ENCODE peak calls at places on chromosomes 4 and X, in six cellular contexts. L, Y, D, G, W and A are unnamed samples.

GRCh38 chrX:15749642-15750610 is 11.9 kb downstream of the CA5B start:
- DNase-seq in L (no peak), Y (no peak), D (peak), G (no peak), W (no peak), A (no peak)

GRCh38 chr4:43453058-43453457 is 560.5 kb downstream of the GRXCR1 start:
- DNase-seq in L (no peak), Y (no peak), D (no peak), G (no peak), W (no peak), A (no peak)

GRCh38 chr4:76028242-76028859 is 5.1 kb upstream of the CXCL10 start:
- DNase-seq in L (no peak), Y (no peak), D (peak), G (no peak), W (peak), A (no peak)

GRCh38 chr4:108903464-108904221 is 140.8 kb upstream of the ETNPPL start:
- DNase-seq in L (no peak), Y (no peak), D (no peak), G (no peak), W (no peak), A (no peak)

GRCh38 chr4:11634283-11634682 is 205.6 kb upstream of the HS3ST1 start:
- DNase-seq in L (no peak), Y (no peak), D (no peak), G (no peak), W (peak), A (no peak)

GRCh38 chr4:1348746-1349145 is 1.7 kb downstream of the UVSSA start:
- DNase-seq in L (no peak), Y (no peak), D (no peak), G (no peak), W (no peak), A (no peak)

GRCh38 chr4:149999485-150000074 is 78.7 kb upstream of the DCLK2 start:
- DNase-seq in L (peak), Y (no peak), D (peak), G (peak), W (peak), A (peak)

GRCh38 chr4:24659241-24659961 is 75.0 kb upstream of the DHX15 start:
- DNase-seq in L (no peak), Y (no peak), D (no peak), G (no peak), W (no peak), A (no peak)

GRCh38 chr4:159229164-159229563 is 126.3 kb downstream of the RAPGEF2 start:
- DNase-seq in L (no peak), Y (no peak), D (peak), G (no peak), W (peak), A (no peak)

GRCh38 chr4:159010563-159011260 is 92.2 kb upstream of the RAPGEF2 start:
- DNase-seq in L (peak), Y (peak), D (peak), G (peak), W (peak), A (peak)

GRCh38 chr4:85587952-85588351 is 113.0 kb downstream of the ARHGAP24 start:
- DNase-seq in L (no peak), Y (no peak), D (no peak), G (no peak), W (no peak), A (no peak)

GRCh38 chr4:180610317-180610716 is 1632.9 kb upstream of the TENM3 start:
- DNase-seq in L (no peak), Y (no peak), D (peak), G (no peak), W (peak), A (peak)

GRCh38 chr4:7901274-7901845 is 38.3 kb downstream of the AFAP1 start:
- DNase-seq in L (no peak), Y (no peak), D (no peak), G (no peak), W (no peak), A (no peak)
- H3K27ac ChIP-seq in L (no peak), Y (no peak), D (no peak), G (peak), W (no peak), A (no peak)

GRCh38 chr4:106893903-106894302 is 142.2 kb downstream of the DKK2 start:
- DNase-seq in L (no peak), Y (no peak), D (no peak), G (peak), W (no peak), A (no peak)

GRCh38 chr4:106892786-106893185 is 143.3 kb downstream of the DKK2 start:
- DNase-seq in L (no peak), Y (peak), D (no peak), G (no peak), W (no peak), A (no peak)

GRCh38 chr4:106893395-106893881 is 142.7 kb downstream of the DKK2 start:
- DNase-seq in L (no peak), Y (peak), D (no peak), G (no peak), W (no peak), A (no peak)

GRCh38 chr4:106898621-106899230 is 137.4 kb downstream of the DKK2 start:
- DNase-seq in L (no peak), Y (no peak), D (peak), G (no peak), W (peak), A (peak)
- TF ChIP-seq CTCF in L (no peak), Y (peak), D (peak), G (no peak), W (peak), A (peak)

DNA sequence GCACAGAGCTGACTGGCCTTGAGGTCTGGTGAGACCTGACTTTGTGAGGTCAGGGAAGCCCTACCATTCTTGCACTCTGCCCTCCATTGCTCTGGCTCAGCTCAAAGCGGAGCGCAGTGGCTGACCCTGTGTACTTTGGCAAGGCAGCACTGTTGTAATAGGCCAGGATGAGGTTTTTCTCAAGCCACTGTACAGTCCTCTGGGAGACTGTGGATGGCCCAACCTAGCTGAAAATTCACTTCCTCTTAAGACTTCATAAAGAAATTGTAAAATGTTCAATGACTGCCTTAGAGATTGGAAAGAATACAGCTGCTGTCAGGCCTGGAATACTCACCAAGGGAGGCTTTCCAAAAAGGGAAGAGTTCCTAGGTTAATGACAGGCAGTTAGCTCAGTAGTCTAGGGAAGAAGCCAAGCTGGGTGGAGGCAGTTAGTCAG is 129.7 kb downstream of the GUCY2F start:
- DNase-seq in L (peak), Y (peak), D (no peak), G (no peak), W (no peak), A (no peak)
- H3K27ac ChIP-seq in L (no peak), Y (no peak), D (no peak), G (no peak), W (no peak), A (no peak)

DNA sequence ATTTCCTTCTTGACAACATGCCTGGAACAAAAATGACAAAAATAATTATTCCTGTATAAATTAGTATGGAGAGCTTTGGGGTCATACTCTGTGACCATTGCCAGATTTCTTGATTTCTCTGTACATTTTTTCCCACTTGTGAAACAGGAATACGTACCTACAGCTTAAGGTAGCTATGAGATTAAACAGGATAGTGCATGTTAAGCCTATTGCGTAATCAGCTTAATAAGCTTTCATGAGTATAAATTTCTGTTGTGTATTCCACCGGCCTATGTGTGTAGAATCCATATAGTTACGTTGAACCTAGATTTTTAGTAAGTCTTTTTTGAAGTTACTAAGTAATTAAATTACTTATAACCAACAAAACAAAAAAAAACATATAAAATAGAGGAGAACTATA is 334.9 kb downstream of the DCTD start:
- DNase-seq in L (no peak), Y (no peak), D (no peak), G (no peak), W (peak), A (peak)
- TF ChIP-seq CTCF in L (no peak), Y (no peak), D (no peak), G (no peak), W (no peak), A (no peak)

GRCh38 chr4:142565771-142566170 is 280.3 kb downstream of the INPP4B start:
- DNase-seq in L (no peak), Y (no peak), D (no peak), G (no peak), W (no peak), A (no peak)
- H3K27ac ChIP-seq in L (peak), Y (no peak), D (no peak), G (no peak), W (peak), A (no peak)

GRCh38 chr4:3845094-3845743 is 79.0 kb downstream of the ADRA2C start:
- DNase-seq in L (no peak), Y (no peak), D (no peak), G (no peak), W (no peak), A (no peak)
- TF ChIP-seq CTCF in L (no peak), Y (no peak), D (no peak), G (no peak), W (no peak), A (no peak)

DNA sequence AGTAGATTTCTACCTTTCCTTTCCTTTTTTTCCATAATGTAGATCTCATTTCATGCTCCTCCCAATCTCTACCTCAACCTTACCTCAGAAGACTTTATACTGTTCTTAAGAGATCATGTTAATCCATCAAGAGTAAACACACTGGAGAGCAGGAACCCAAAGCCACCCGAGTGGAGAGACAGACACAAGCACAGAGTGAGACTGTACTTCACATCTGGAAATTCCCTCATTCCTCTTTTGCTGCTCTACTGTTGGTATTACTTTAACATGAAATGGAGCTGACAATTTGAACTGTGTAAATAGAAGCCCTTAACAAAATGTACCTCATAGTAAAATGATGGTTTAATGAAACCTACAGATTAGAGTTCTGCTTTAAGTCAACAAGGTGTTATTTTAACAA is 105.7 kb upstream of the RASGEF1B start:
- DNase-seq in L (no peak), Y (no peak), D (no peak), G (no peak), W (no peak), A (no peak)
- H3K27ac ChIP-seq in L (no peak), Y (no peak), D (no peak), G (no peak), W (no peak), A (no peak)

GRCh38 chrX:94662665-94663064 is 988.7 kb downstream of the FAM133A start:
- DNase-seq in L (no peak), Y (no peak), D (no peak), G (no peak), W (no peak), A (no peak)
- TF ChIP-seq CTCF in L (peak), Y (no peak), D (no peak), G (no peak), W (peak), A (no peak)

DNA sequence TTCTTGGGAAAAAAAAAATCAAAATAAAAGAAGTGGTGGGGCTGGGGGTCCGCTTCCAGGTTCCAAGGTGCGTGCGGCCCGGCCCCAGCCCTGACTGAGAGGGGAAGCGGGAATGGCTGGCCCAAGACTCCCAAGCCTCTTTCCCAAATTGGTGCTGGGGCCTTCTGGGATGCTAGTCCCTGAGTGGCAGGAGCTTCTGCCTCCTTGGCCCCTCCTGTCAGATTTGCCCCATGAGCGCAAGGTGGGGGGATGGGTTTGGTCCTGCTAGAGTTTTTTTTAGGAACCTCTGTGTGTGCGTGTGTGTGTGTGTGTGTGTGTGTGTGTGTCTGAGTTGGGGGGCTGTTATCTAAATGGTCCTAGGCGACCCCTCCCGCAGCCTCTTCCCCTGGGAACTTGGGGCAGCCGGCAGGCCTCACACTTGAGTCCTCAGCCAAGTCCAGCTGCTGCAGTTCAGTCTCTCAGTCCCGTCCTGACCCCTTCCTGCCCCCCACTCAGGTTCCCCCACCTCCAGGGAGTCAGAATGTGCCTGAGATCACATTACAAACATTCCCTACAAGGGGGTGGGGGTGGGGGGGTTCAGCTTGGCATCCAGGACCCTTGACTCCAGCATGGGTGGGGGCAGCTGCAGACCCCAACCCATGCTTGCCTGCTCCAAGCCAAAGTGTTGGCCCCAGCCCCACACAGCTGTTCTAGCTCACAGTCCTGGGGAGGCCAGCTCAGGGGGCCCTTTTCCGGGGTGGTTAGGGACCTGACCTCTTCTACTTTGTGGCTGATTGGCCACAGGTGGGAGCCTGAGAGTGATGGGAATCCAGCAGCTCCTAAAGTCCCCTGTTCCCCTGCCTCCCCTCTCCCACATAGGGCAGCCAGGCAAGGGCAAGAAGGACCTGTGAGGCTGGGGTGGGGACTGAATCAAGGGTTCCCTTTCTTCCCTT is 4.0 kb downstream of the EFNB1 start:
- DNase-seq in L (peak), Y (no peak), D (no peak), G (peak), W (no peak), A (no peak)
- H3K27ac ChIP-seq in L (no peak), Y (no peak), D (peak), G (peak), W (peak), A (peak)